ENCODE peak calls at places on chromosomes 5 and 9, in nine cellular contexts. X is GM03348; E is progenitor cell of endocrine pancreas; I is activated CD8-positive, alpha-beta memory T cell treated with anti-CD3 and anti-CD28 coated beads for 48 hours; Z is EL; G is activated T-helper 1 cell treated with anti-CD3 and anti-CD28 coated beads, Interleukin-2, amount 50 U/mL, for 16 hours; P is CD4-positive, alpha-beta T cell; W is nephron progenitor cell; Y is NCI-H1092. F is an unnamed sample.

GRCh38 chr5:178068293-178068692 is 45.0 kb upstream of the N4BP3 start:
- DNase-seq in Z (no peak), X (no peak), W (no peak), E (no peak), I (no peak), Y (peak; percentile 57), G (no peak), P (no peak), F (no peak)

GRCh38 chr9:4077499-4078102 is 222.3 kb downstream of the GLIS3 start:
- DNase-seq in W (peak; percentile 60), G (peak; percentile 3), Z (peak; percentile 81), E (peak; percentile 19), I (peak; percentile 18), P (no peak), Y (peak; percentile 18), X (peak; percentile 82), F (no peak)

GRCh38 chr5:145028626-145029025 is 806.5 kb downstream of the PRELID2 start:
- DNase-seq in I (no peak), P (no peak), Z (no peak), W (no peak), X (no peak), G (no peak), Y (no peak), E (no peak), F (no peak)

GRCh38 chr5:91848453-91848852 is 465.3 kb upstream of the ARRDC3 start:
- DNase-seq in P (no peak), I (no peak), Z (peak; percentile 77), Y (no peak), E (no peak), X (peak; percentile 10), W (no peak), G (no peak), F (no peak)

GRCh38 chr5:29805804-29806203 is 1387.7 kb upstream of the CDH6 start:
- DNase-seq in Y (no peak), G (no peak), Z (no peak), E (no peak), W (no peak), I (no peak), X (no peak), P (no peak), F (no peak)

GRCh38 chr5:151810907-151811306 is 39.2 kb downstream of the G3BP1 start:
- DNase-seq in P (no peak), W (no peak), Y (no peak), G (no peak), Z (no peak), X (no peak), I (no peak), E (no peak), F (no peak)

GRCh38 chr5:9932770-9933169 is 302.6 kb upstream of the TAS2R1 start:
- DNase-seq in G (no peak), E (no peak), W (no peak), P (no peak), Y (no peak), Z (peak; percentile 83), X (peak; percentile 41), I (no peak), F (no peak)

GRCh38 chr5:96733771-96734498 is 71.8 kb downstream of the CAST start:
- DNase-seq in W (no peak), G (no peak), E (no peak), Y (no peak), Z (no peak), I (no peak), P (no peak), X (no peak), F (no peak)

GRCh38 chr9:87445646-87446045 is 52.0 kb upstream of the DAPK1 start:
- DNase-seq in Y (no peak), Z (peak; percentile 29), W (peak; percentile 26), E (no peak), X (peak; percentile 37), I (no peak), P (no peak), G (no peak), F (peak; percentile 18)

GRCh38 chr5:989961-990530 is 18.6 kb upstream of the NKD2 start:
- DNase-seq in E (no peak), W (peak; percentile 44), G (no peak), Y (no peak), X (no peak), Z (no peak), P (no peak), I (no peak), F (no peak)

GRCh38 chr5:53173083-53173482 is 63.5 kb upstream of the MOCS2 start:
- DNase-seq in E (no peak), I (no peak), Y (no peak), W (no peak), P (no peak), G (no peak), X (no peak), Z (no peak), F (no peak)